ENCODE peak calls at places on chromosome 17, in ten cellular contexts. D is neural progenitor cell; F is heart left ventricle; I is pancreas; U is H1; Q is effector memory CD4-positive, alpha-beta T cell; R is HAP-1; J is CD8-positive, alpha-beta T cell; M is cardiac muscle cell; P is WERI-Rb-1. Y is an unnamed sample. For H3K27me3, the result is how much of the 10 kb centered on the place peaks cover.

GRCh38 chr17:76868176-76868668 is at the start of gene MGAT5B:
- DNase-seq in D (peak), F (peak), I (peak), U (peak), Q (peak), R (peak), J (peak), M (peak), P (peak), Y (no peak)

GRCh38 chr17:8807070-8807550 is 7.9 kb upstream of the MFSD6L start:
- DNase-seq in D (no peak), F (no peak), I (no peak), U (no peak), Q (no peak), R (no peak), J (no peak), M (no peak), P (no peak), Y (no peak)

GRCh38 chr17:13182854-13183253 is 165.0 kb upstream of the ELAC2 start:
- DNase-seq in D (no peak), F (no peak), I (no peak), U (no peak), Q (no peak), R (no peak), J (no peak), M (no peak), P (no peak), Y (no peak)

GRCh38 chr17:76427457-76428231 is 25.3 kb downstream of the UBE2O start:
- DNase-seq in D (no peak), F (peak), I (no peak), U (no peak), Q (no peak), R (peak), J (no peak), M (peak), P (no peak), Y (no peak)

GRCh38 chr17:40355123-40355803 is 9.3 kb downstream of the GJD3 start:
- DNase-seq in D (peak), F (peak), I (peak), U (no peak), Q (peak), R (peak), J (peak), M (peak), P (peak), Y (no peak)

GRCh38 chr17:65431116-65431515 is 130.3 kb downstream of the AXIN2 start:
- DNase-seq in D (no peak), F (no peak), I (no peak), U (no peak), Q (no peak), R (no peak), J (no peak), M (no peak), P (no peak), Y (no peak)

GRCh38 chr17:56545056-56545455 is 48.4 kb upstream of the NOG start:
- DNase-seq in D (no peak), F (no peak), I (no peak), U (no peak), Q (no peak), R (no peak), J (no peak), M (no peak), P (no peak), Y (no peak)

GRCh38 chr17:75981019-75981615 is 2.1 kb downstream of the TEN1 start:
- DNase-seq in D (no peak), F (no peak), I (no peak), U (no peak), Q (no peak), R (no peak), J (no peak), M (no peak), P (no peak), Y (no peak)

GRCh38 chr17:74466111-74466784 is at the start of gene CD300A:
- DNase-seq in D (no peak), F (peak), I (no peak), U (no peak), Q (no peak), R (no peak), J (peak), M (no peak), P (no peak), Y (no peak)

GRCh38 chr17:7237761-7238417 is 1.4 kb downstream of the PHF23 start:
- DNase-seq in D (peak), F (peak), I (peak), U (no peak), Q (peak), R (peak), J (peak), M (peak), P (peak), Y (no peak)

GRCh38 chr17:59888145-59888750 is 4.5 kb downstream of the TUBD1 start:
- DNase-seq in D (no peak), F (no peak), I (no peak), U (no peak), Q (no peak), R (no peak), J (no peak), M (no peak), P (no peak), Y (no peak)

GRCh38 chr17:32494621-32495346 is 8.0 kb downstream of the CDK5R1 start:
- DNase-seq in D (no peak), F (peak), I (no peak), U (no peak), Q (no peak), R (no peak), J (no peak), M (no peak), P (no peak), Y (no peak)

GRCh38 chr17:11582217-11582616 is 16.1 kb upstream of the DNAH9 start:
- DNase-seq in D (no peak), F (no peak), I (no peak), U (no peak), Q (no peak), R (no peak), J (no peak), M (no peak), P (no peak), Y (no peak)

GRCh38 chr17:11880714-11881113 is 116.6 kb downstream of the ZNF18 start:
- DNase-seq in D (peak), F (no peak), I (no peak), U (no peak), Q (no peak), R (peak), J (no peak), M (peak), P (peak), Y (no peak)

GRCh38 chr17:57867126-57867525 is 17.3 kb upstream of the MRPS23 start:
- DNase-seq in D (no peak), F (no peak), I (no peak), U (no peak), Q (no peak), R (no peak), J (no peak), M (no peak), P (no peak), Y (no peak)

GRCh38 chr17:19812407-19812806 is 55.3 kb downstream of the ULK2 start:
- DNase-seq in D (no peak), F (no peak), I (no peak), U (no peak), Q (no peak), R (no peak), J (no peak), M (peak), P (peak), Y (no peak)

GRCh38 chr17:57110152-57110542 is 25.1 kb downstream of the AKAP1 start:
- DNase-seq in D (no peak), F (peak), I (no peak), U (no peak), Q (no peak), R (no peak), J (no peak), M (peak), P (no peak), Y (no peak)

GRCh38 chr17:9239260-9239820 is 218.0 kb downstream of the NTN1 start:
- DNase-seq in D (no peak), F (peak), I (peak), U (no peak), Q (no peak), R (no peak), J (no peak), M (no peak), P (no peak), Y (no peak)

GRCh38 chr17:40178021-40178601 is 841 bp downstream of the RAPGEFL1 start:
- DNase-seq in D (peak), F (no peak), I (no peak), U (no peak), Q (no peak), R (no peak), J (no peak), M (no peak), P (no peak), Y (no peak)

DNA sequence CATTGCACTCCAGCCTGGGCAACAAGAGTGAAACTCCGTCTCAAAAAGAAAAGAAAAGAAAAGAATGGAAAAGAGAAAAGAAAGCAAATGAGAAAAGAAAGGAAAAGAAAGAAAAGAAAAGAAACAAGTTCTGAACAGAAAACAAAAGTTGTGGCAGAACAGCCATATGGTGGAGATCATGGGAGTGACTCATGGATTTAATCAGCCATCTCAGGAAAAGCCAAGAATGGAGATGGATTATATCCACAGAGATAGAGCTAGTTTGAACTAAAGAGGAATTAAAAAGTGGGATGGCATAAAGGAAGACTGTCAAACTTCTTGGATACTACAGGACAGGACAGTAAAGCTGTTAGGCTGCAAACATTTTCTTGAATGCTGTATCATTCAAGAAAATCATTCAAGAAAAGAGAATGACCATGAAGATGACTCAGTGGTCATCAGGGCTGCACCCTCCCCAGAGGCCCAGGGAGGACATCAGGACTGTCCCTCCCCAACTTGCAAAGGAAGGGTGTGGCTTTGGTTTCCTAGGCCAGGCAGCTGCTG is 120.6 kb downstream of the USP22 start:
- DNase-seq in D (no peak), F (peak), I (no peak), U (no peak), Q (no peak), R (no peak), J (no peak), M (peak), P (no peak), Y (no peak)
- H3K27me3 ChIP-seq in D (under half), F (under half), I (under half), U (under half), Q (under half), R (under half), J (under half), M (under half), P (under half), Y (under half)

GRCh38 chr17:79370594-79370993 is 240.3 kb downstream of the RBFOX3 start:
- DNase-seq in D (no peak), F (no peak), I (no peak), U (no peak), Q (no peak), R (no peak), J (no peak), M (no peak), P (no peak), Y (no peak)
- H3K27me3 ChIP-seq in D (under half), F (under half), I (under half), U (under half), Q (under half), R (under half), J (under half), M (under half), P (under half), Y (under half)

DNA sequence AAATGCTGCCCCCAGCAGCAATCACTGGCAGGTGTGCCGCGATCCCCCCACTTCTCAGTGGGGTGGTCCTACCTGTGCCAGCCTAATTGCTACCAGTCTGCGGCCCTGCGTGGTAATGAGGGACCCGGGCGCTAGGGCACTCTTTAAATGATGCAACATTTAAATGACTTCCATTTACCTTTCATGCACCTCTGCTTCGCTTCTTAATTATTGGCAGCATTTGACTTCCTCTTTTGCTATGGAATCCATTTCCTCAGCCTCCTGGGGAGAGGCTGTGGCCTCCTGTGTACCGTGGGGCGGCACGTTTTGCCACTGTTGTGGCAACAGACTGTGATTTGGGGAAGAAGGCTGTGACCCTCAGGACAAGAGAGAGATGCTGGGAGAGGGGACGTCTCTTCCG is 86.1 kb downstream of the RPA1 start:
- DNase-seq in D (no peak), F (no peak), I (no peak), U (no peak), Q (no peak), R (no peak), J (no peak), M (no peak), P (no peak), Y (no peak)
- H3K27me3 ChIP-seq in D (under half), F (under half), I (under half), U (under half), Q (under half), R (under half), J (under half), M (under half), P (under half), Y (under half)

GRCh38 chr17:34567665-34568064 is 11.7 kb upstream of the TMEM132E start:
- DNase-seq in D (no peak), F (no peak), I (no peak), U (no peak), Q (no peak), R (no peak), J (no peak), M (peak), P (peak), Y (no peak)
- H3K27me3 ChIP-seq in D (half or more), F (under half), I (under half), U (under half), Q (under half), R (under half), J (under half), M (half or more), P (under half), Y (under half)

GRCh38 chr17:46949291-46950174 is 26.6 kb downstream of the GOSR2 start:
- DNase-seq in D (no peak), F (no peak), I (no peak), U (no peak), Q (no peak), R (no peak), J (no peak), M (no peak), P (peak), Y (no peak)
- H3K27me3 ChIP-seq in D (under half), F (under half), I (under half), U (under half), Q (under half), R (under half), J (under half), M (under half), P (under half), Y (under half)

GRCh38 chr17:46850688-46851028 is 725 bp upstream of the WNT9B start:
- DNase-seq in D (no peak), F (no peak), I (no peak), U (no peak), Q (no peak), R (no peak), J (no peak), M (no peak), P (no peak), Y (no peak)
- H3K27me3 ChIP-seq in D (half or more), F (under half), I (under half), U (under half), Q (under half), R (under half), J (under half), M (half or more), P (half or more), Y (half or more)

GRCh38 chr17:79165756-79166473 is 91.3 kb downstream of the ENGASE start:
- DNase-seq in D (no peak), F (no peak), I (no peak), U (no peak), Q (no peak), R (no peak), J (no peak), M (no peak), P (peak), Y (no peak)
- H3K27me3 ChIP-seq in D (under half), F (under half), I (under half), U (under half), Q (under half), R (half or more), J (under half), M (under half), P (under half), Y (under half)

DNA sequence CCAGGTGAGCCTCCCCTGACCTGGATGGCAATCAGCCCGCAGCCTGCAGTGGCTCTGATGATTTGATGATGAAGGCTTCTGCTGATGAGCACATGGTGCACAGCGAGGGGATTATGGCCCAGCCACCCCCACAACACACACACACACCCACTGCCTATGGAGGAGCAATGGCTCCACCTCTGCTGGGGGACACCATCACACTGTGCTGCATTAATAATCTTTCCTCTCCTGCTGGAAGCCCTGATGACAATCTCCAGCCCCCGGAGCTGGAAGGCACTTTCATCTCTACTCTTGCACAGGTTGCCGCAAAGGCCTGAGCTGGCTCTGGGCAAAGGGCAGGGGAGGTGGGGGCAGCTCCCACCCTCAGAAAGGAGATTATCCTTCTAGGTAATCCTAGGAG is 79.9 kb downstream of the PLXDC1 start:
- DNase-seq in D (no peak), F (no peak), I (no peak), U (no peak), Q (no peak), R (no peak), J (no peak), M (no peak), P (peak), Y (no peak)
- H3K27me3 ChIP-seq in D (under half), F (under half), I (under half), U (under half), Q (under half), R (under half), J (under half), M (under half), P (under half), Y (under half)

DNA sequence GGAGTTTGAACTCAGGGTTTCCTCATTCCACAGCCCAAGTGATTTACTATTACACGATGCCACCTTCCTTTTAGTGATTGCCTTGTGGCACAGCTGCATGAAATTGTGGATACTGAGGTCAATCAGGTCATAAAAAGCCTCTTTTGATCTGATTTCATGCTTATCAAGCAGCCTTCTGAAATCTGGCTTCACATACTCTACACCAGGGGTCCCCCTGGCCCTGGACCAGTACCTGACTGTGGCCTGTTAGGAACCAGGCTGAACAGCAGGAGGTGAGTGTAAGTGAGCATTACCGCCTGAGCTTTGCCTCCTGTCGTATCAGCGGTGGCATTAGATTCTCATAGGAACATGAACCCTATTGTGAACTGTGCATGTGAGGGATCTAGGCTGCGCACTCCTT is 13.8 kb downstream of the SLFN5 start:
- DNase-seq in D (no peak), F (no peak), I (no peak), U (no peak), Q (no peak), R (no peak), J (no peak), M (no peak), P (no peak), Y (no peak)
- H3K27me3 ChIP-seq in D (under half), F (under half), I (under half), U (under half), Q (under half), R (under half), J (under half), M (under half), P (half or more), Y (under half)

Y was measured in BJ.